ENCODE peak calls at places on chromosomes 5 and 9, in nine cellular contexts. Y, T, G, L, R, Q, A, O and W are unnamed samples. For H3K9me3 and H3K36me3, the result is how much of the 10 kb centered on the place peaks cover.

GRCh38 chr5:82119889-82120288 is 148.1 kb downstream of the ATG10 start:
- DNase-seq in Y (no peak), T (no peak), G (no peak), L (no peak), R (no peak), Q (no peak), A (no peak), O (no peak), W (no peak)

GRCh38 chr9:120032639-120033038 is 547.3 kb downstream of the CDK5RAP2 start:
- DNase-seq in Y (no peak), T (no peak), G (no peak), L (no peak), R (no peak), Q (peak), A (no peak), O (no peak), W (peak)

GRCh38 chr9:136179101-136179616 is 25.8 kb downstream of the LHX3 start:
- DNase-seq in Y (no peak), T (no peak), G (no peak), L (no peak), R (no peak), Q (no peak), A (no peak), O (no peak), W (no peak)

GRCh38 chr9:84493284-84493947 is 152.9 kb upstream of the SLC28A3 start:
- DNase-seq in Y (no peak), T (no peak), G (no peak), L (no peak), R (no peak), Q (no peak), A (no peak), O (no peak), W (no peak)

GRCh38 chr5:61704289-61704688 is 372.2 kb downstream of the ZSWIM6 start:
- DNase-seq in Y (no peak), T (no peak), G (no peak), L (no peak), R (no peak), Q (no peak), A (no peak), O (no peak), W (no peak)

GRCh38 chr5:159510282-159510681 is 180.0 kb upstream of the IL12B start:
- DNase-seq in Y (no peak), T (peak), G (peak), L (peak), R (no peak), Q (peak), A (peak), O (peak), W (peak)

GRCh38 chr9:76868897-76869296 is 37.0 kb downstream of the PRUNE2 start:
- DNase-seq in Y (no peak), T (no peak), G (no peak), L (no peak), R (no peak), Q (peak), A (no peak), O (peak), W (no peak)

GRCh38 chr5:136656811-136657210 is 291.5 kb upstream of the TRPC7 start:
- DNase-seq in Y (no peak), T (no peak), G (no peak), L (no peak), R (no peak), Q (no peak), A (no peak), O (peak), W (peak)

GRCh38 chr5:7464182-7464581 is 68.2 kb downstream of the ADCY2 start:
- DNase-seq in Y (no peak), T (no peak), G (no peak), L (no peak), R (no peak), Q (no peak), A (no peak), O (no peak), W (no peak)

GRCh38 chr9:113809192-113809482 is 67.0 kb upstream of the ZNF618 start:
- DNase-seq in Y (no peak), T (no peak), G (no peak), L (no peak), R (no peak), Q (no peak), A (no peak), O (no peak), W (no peak)

DNA sequence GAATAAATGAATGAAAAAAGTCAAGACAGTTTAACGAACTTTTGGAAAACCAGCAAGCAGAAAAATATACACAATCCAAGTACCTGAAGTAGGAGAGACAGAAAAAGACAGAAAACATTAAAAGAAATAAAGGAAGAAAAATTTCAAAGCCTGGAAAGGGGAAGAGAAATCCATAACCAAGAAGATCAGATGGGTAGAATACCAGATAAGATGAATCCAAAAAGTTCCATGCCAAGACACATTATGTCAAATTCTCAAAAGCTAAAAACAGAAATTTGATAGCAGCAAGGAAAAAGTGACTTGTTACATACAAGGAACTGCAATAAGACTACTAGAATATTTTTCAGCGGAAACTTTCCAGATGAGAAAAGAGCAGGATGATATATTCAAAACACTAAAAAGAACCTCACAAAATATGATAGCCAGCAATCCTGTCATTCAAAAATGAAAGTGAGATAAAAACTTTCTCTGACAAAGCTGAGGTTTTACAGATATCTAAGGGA is 7.6 kb upstream of the ZNF300 start:
- DNase-seq in Y (no peak), T (no peak), G (no peak), L (no peak), R (no peak), Q (no peak), A (no peak), O (no peak), W (no peak)
- H3K9me3 ChIP-seq in Y (under half), T (under half), G (under half), L (under half), R (under half), Q (under half), A (under half), O (under half), W (under half)

DNA sequence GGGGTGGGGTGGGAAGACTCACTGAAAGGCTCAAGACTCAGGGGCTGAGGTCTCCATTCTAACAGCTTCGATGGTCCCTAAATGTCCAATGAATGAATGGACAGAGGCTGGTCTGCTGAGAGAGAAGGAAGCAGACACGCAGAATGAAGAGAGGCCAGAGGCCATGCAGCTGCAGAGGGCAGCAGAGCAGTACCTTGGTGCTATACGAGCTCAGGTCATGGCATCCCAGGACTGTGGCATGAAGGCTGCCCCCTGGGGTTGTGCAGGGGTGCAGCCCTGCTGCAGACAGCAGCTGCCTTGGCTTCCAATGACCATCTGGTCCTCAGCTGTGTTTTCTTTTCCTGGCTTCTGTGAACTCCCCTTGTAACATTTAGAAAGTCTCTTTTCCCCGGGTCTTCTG is 15.2 kb upstream of the CORO2A start:
- DNase-seq in Y (no peak), T (no peak), G (no peak), L (no peak), R (no peak), Q (no peak), A (no peak), O (no peak), W (no peak)
- H3K36me3 ChIP-seq in Y (half or more), T (under half), G (under half), L (under half), R (under half), Q (under half), A (under half), O (under half), W (under half)

GRCh38 chr5:56128166-56128565 is 105.0 kb downstream of the ANKRD55 start:
- DNase-seq in Y (no peak), T (no peak), G (no peak), L (no peak), R (no peak), Q (no peak), A (no peak), O (no peak), W (no peak)
- H3K9me3 ChIP-seq in Y (under half), T (under half), G (under half), L (under half), R (under half), Q (under half), A (under half), O (under half), W (under half)

GRCh38 chr9:37775216-37775919 is 9.5 kb downstream of the EXOSC3 start:
- DNase-seq in Y (no peak), T (no peak), G (no peak), L (no peak), R (no peak), Q (peak), A (no peak), O (no peak), W (no peak)
- H3K36me3 ChIP-seq in Y (half or more), T (half or more), G (half or more), L (half or more), R (under half), Q (under half), A (under half), O (under half), W (under half)

GRCh38 chr5:141434006-141434405 is 3.7 kb downstream of the PCDHGA12 start:
- DNase-seq in Y (no peak), T (no peak), G (no peak), L (no peak), R (no peak), Q (peak), A (no peak), O (no peak), W (no peak)
- H3K9me3 ChIP-seq in Y (under half), T (under half), G (under half), L (half or more), R (under half), Q (under half), A (half or more), O (under half), W (under half)

GRCh38 chr9:69255591-69255990 is 69.4 kb upstream of the ENTREP1 start:
- DNase-seq in Y (no peak), T (no peak), G (no peak), L (no peak), R (no peak), Q (no peak), A (no peak), O (no peak), W (no peak)

GRCh38 chr9:69250681-69251080 is 74.3 kb upstream of the ENTREP1 start:
- DNase-seq in Y (no peak), T (no peak), G (no peak), L (no peak), R (no peak), Q (no peak), A (no peak), O (no peak), W (no peak)

GRCh38 chr9:69253057-69253456 is 72.0 kb upstream of the ENTREP1 start:
- DNase-seq in Y (no peak), T (no peak), G (no peak), L (no peak), R (no peak), Q (peak), A (no peak), O (peak), W (no peak)

GRCh38 chr9:69252436-69252835 is 72.6 kb upstream of the ENTREP1 start:
- DNase-seq in Y (no peak), T (no peak), G (no peak), L (no peak), R (no peak), Q (no peak), A (no peak), O (no peak), W (no peak)

GRCh38 chr9:69254223-69254622 is 70.8 kb upstream of the ENTREP1 start:
- DNase-seq in Y (no peak), T (no peak), G (no peak), L (no peak), R (no peak), Q (no peak), A (no peak), O (no peak), W (no peak)
- H3K36me3 ChIP-seq in Y (half or more), T (half or more), G (half or more), L (half or more), R (half or more), Q (under half), A (under half), O (under half), W (under half)